ENCODE peak calls at places on chromosomes 2 and 18, in eight cellular contexts. R, B, V, J, F, S, M and D are unnamed samples.

GRCh38 chr2:42853571-42854206 is 61.3 kb upstream of the HAAO start:
- DNase-seq in R (no peak), B (no peak), V (no peak), J (no peak), F (no peak), S (no peak), M (no peak), D (no peak)

GRCh38 chr18:48167901-48168300 is 237.4 kb upstream of the SMAD2 start:
- DNase-seq in R (no peak), B (no peak), V (no peak), J (no peak), F (no peak), S (no peak), M (no peak), D (no peak)

GRCh38 chr2:198465970-198466369 is 661.6 kb downstream of the PLCL1 start:
- DNase-seq in R (no peak), B (no peak), V (no peak), J (no peak), F (no peak), S (no peak), M (no peak), D (no peak)

GRCh38 chr2:241702155-241702404 is 241 bp downstream of the ING5 start:
- DNase-seq in R (peak; percentile 87), B (no peak), V (no peak), J (peak; percentile 83), F (peak; percentile 92), S (no peak), M (no peak), D (peak; percentile 91)

GRCh38 chr2:209936106-209936663 is 66.3 kb upstream of the RPE start:
- DNase-seq in R (no peak), B (no peak), V (no peak), J (no peak), F (no peak), S (no peak), M (no peak), D (no peak)

GRCh38 chr2:100397117-100397860 is 20.2 kb downstream of the CHST10 start:
- DNase-seq in R (no peak), B (no peak), V (no peak), J (no peak), F (no peak), S (no peak), M (no peak), D (no peak)

GRCh38 chr2:98433363-98433964 is 11.2 kb upstream of the INPP4A start:
- DNase-seq in R (no peak), B (no peak), V (no peak), J (no peak), F (no peak), S (no peak), M (no peak), D (no peak)

GRCh38 chr2:7508220-7508943 is 591.2 kb downstream of the RNF144A start:
- DNase-seq in R (no peak), B (no peak), V (no peak), J (no peak), F (no peak), S (no peak), M (no peak), D (no peak)

GRCh38 chr2:203869610-203870042 is 2.1 kb downstream of the CTLA4 start:
- DNase-seq in R (peak; percentile 76), B (no peak), V (no peak), J (no peak), F (no peak), S (no peak), M (no peak), D (no peak)

GRCh38 chr2:188497736-188498135 is 206.1 kb downstream of the GULP1 start:
- DNase-seq in R (no peak), B (no peak), V (no peak), J (no peak), F (no peak), S (peak; percentile 16), M (no peak), D (no peak)

GRCh38 chr18:62249478-62250097 is 62.5 kb downstream of the RELCH start:
- DNase-seq in R (peak; percentile 94), B (peak; percentile 79), V (no peak), J (peak; percentile 91), F (peak; percentile 90), S (peak; percentile 88), M (peak; percentile 47), D (peak; percentile 48)

GRCh38 chr2:62306751-62307468 is 111.0 kb downstream of the B3GNT2 start:
- DNase-seq in R (peak; percentile 84), B (no peak), V (no peak), J (peak; percentile 48), F (peak; percentile 94), S (peak; percentile 31), M (no peak), D (no peak)

GRCh38 chr2:70619167-70619566 is 65.5 kb upstream of the TGFA start:
- DNase-seq in R (no peak), B (no peak), V (no peak), J (no peak), F (no peak), S (no peak), M (no peak), D (no peak)

GRCh38 chr2:105789745-105790466 is 45.2 kb downstream of the NCK2 start:
- DNase-seq in R (peak; percentile 87), B (no peak), V (no peak), J (peak; percentile 42), F (peak; percentile 87), S (peak; percentile 40), M (peak; percentile 47), D (peak; percentile 46)

GRCh38 chr2:105785095-105785847 is 40.6 kb downstream of the NCK2 start:
- DNase-seq in R (no peak), B (no peak), V (no peak), J (no peak), F (no peak), S (no peak), M (no peak), D (no peak)

GRCh38 chr2:105786231-105787230 is 41.8 kb downstream of the NCK2 start:
- DNase-seq in R (peak; percentile 62), B (no peak), V (no peak), J (no peak), F (no peak), S (no peak), M (no peak), D (no peak)

GRCh38 chr2:105788670-105789290 is 44.1 kb downstream of the NCK2 start:
- DNase-seq in R (no peak), B (no peak), V (no peak), J (no peak), F (no peak), S (peak; percentile 35), M (no peak), D (no peak)

GRCh38 chr2:105787376-105788318 is 42.9 kb downstream of the NCK2 start:
- DNase-seq in R (peak; percentile 68), B (no peak), V (no peak), J (peak; percentile 71), F (peak; percentile 83), S (no peak), M (no peak), D (no peak)
- TF ChIP-seq CTCF in R (no peak), B (no peak), V (no peak), J (peak; percentile 61), F (peak; percentile 47), S (no peak), M (no peak), D (peak; percentile 31)

GRCh38 chr2:159939946-159940345 is 122.5 kb downstream of the PLA2R1 start:
- DNase-seq in R (peak; percentile 7), B (peak; percentile 33), V (no peak), J (peak; percentile 62), F (peak; percentile 60), S (peak; percentile 45), M (no peak), D (peak; percentile 65)
- TF ChIP-seq CTCF in R (peak; percentile 43), B (peak; percentile 50), V (no peak), J (peak; percentile 49), F (peak; percentile 38), S (peak; percentile 45), M (peak; percentile 45), D (peak; percentile 61)

GRCh38 chr2:238487652-238488346 is 61.1 kb downstream of the ASB1 start:
- DNase-seq in R (no peak), B (no peak), V (no peak), J (no peak), F (no peak), S (no peak), M (no peak), D (no peak)

GRCh38 chr2:238487134-238487533 is 60.4 kb downstream of the ASB1 start:
- DNase-seq in R (no peak), B (no peak), V (no peak), J (no peak), F (no peak), S (no peak), M (no peak), D (no peak)

GRCh38 chr2:238486123-238486848 is 59.6 kb downstream of the ASB1 start:
- DNase-seq in R (no peak), B (no peak), V (no peak), J (no peak), F (no peak), S (no peak), M (no peak), D (no peak)

GRCh38 chr2:238483656-238484055 is 56.9 kb downstream of the ASB1 start:
- DNase-seq in R (no peak), B (no peak), V (no peak), J (no peak), F (no peak), S (no peak), M (no peak), D (no peak)

DNA sequence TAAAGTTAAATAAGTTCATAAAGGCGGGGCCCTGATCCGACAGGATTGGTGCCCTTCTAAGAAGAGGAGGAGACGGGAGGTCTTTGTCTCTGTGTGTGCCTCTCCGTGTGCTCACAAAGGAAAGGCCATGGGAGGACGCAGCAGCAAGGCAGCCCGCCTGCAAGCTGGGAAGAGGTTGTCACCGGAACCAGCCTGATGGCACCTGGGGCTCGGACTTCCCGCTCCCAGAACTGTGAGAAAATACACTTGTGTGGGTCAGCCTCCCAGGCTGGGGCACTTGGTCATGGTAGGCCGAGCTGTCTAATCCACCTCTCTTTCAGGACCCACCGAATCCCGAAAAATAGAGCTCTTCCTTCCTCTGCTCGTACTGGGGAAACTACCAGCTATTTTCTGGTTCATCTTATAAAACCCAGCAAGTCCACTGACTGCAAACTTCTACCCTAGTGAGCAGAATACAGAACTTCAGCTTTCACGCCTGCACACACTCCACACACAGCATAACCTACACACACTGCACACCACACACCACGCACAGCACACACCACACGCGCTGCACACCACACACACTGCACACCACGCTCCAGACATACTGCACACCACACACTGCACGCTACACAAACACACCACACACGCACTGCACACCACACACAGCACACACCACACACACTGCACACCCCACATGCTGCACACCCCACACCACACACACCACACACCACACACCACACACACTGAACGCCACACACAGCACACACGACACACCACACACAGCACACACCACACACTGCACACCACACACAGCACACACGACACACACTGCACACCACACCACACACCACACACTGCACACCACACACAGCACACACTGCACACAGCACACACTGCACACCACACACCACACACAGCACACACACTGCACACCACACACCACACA is 58.1 kb downstream of the ASB1 start:
- DNase-seq in R (no peak), B (no peak), V (no peak), J (no peak), F (no peak), S (no peak), M (no peak), D (no peak)
- TF ChIP-seq CTCF in R (no peak), B (no peak), V (no peak), J (no peak), F (no peak), S (no peak), M (no peak), D (no peak)

DNA sequence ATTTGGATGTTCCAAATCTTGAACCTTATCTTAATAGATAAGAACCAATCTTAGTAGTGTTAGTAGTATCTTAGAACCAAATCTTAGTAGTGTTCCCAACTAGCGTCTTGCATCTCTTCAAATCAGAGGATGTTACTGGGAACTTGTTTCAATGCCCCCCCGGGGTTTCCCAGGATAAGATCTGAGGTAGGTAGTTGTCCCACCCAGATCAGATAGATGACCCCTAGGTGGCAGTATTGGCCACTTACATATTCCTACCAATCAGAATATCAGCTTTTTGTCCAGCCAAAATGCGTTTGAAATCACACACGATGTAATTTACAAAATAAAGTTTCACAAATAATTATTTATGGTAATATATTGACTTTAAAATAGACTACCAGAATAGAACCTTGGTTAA is 314.8 kb downstream of the MBD2 start:
- DNase-seq in R (peak; percentile 49), B (no peak), V (no peak), J (peak; percentile 34), F (peak; percentile 69), S (no peak), M (no peak), D (no peak)
- TF ChIP-seq CTCF in R (peak; percentile 60), B (peak; percentile 50), V (no peak), J (peak; percentile 53), F (peak; percentile 66), S (no peak), M (peak; percentile 33), D (peak; percentile 28)